ENCODE peak calls at places on chromosomes 2 and 18, in four cellular contexts. V is effector CD4-positive, alpha-beta T cell; W is PC-3; U is RWPE1. N is an unnamed sample.

GRCh38 chr2:176002684-176003225 is 688 bp upstream of the LNPK start:
- DNase-seq in V (no peak), W (peak), U (peak), N (no peak)

GRCh38 chr2:224570328-224570993 is 14.7 kb downstream of the CUL3 start:
- DNase-seq in V (no peak), W (no peak), U (no peak), N (no peak)

GRCh38 chr18:33201509-33201926 is 239.0 kb downstream of the CCDC178 start:
- DNase-seq in V (no peak), W (peak), U (no peak), N (no peak)

GRCh38 chr2:207847098-207847806 is 77.5 kb upstream of the FZD5 start:
- DNase-seq in V (no peak), W (no peak), U (no peak), N (no peak)

GRCh38 chr2:209960676-209961630 is 41.5 kb upstream of the RPE start:
- DNase-seq in V (no peak), W (peak), U (peak), N (peak)

GRCh38 chr2:95121495-95122196 is at the start of gene MRPS5:
- DNase-seq in V (peak), W (peak), U (peak), N (no peak)

GRCh38 chr18:12313530-12314245 is 5.6 kb downstream of the TUBB6 start:
- DNase-seq in V (no peak), W (no peak), U (no peak), N (no peak)

GRCh38 chr2:132670104-132670960 is at the start of gene LYPD1:
- DNase-seq in V (no peak), W (peak), U (no peak), N (no peak)